ENCODE peak calls at places on chromosomes 5 and 9, in four cellular contexts. J is K562, A is HepG2, L is GM12878. K is an unnamed sample.

GRCh38 chr5:174045470-174046025 is at the start of gene NSG2:
- DNase-seq in J (peak), A (peak), L (peak), K (peak)

GRCh38 chr5:52786937-52787599 is 648 bp upstream of the ITGA1 start:
- DNase-seq in J (no peak), A (peak), L (no peak), K (no peak)

GRCh38 chr9:29209748-29210276 is 1636.5 kb upstream of the C9orf72 start:
- DNase-seq in J (no peak), A (no peak), L (no peak), K (no peak)

GRCh38 chr9:13491493-13492424 is 212.3 kb upstream of the MPDZ start:
- DNase-seq in J (no peak), A (no peak), L (no peak), K (no peak)

GRCh38 chr5:146832985-146833732 is 45.4 kb downstream of the PPP2R2B start:
- DNase-seq in J (no peak), A (no peak), L (no peak), K (no peak)

GRCh38 chr9:98935064-98935463 is 8.6 kb upstream of the COL15A1 start:
- DNase-seq in J (peak), A (no peak), L (no peak), K (no peak)

GRCh38 chr5:158746979-158747378 is 352.7 kb downstream of the EBF1 start:
- DNase-seq in J (no peak), A (no peak), L (no peak), K (no peak)

GRCh38 chr5:52684056-52684455 is 103.7 kb upstream of the ITGA1 start:
- DNase-seq in J (no peak), A (no peak), L (no peak), K (no peak)

GRCh38 chr5:138944527-138945322 is 69.6 kb upstream of the LRRTM2 start:
- DNase-seq in J (no peak), A (no peak), L (no peak), K (no peak)

GRCh38 chr9:7439355-7439978 is 360.1 kb downstream of the DMAC1 start:
- DNase-seq in J (no peak), A (no peak), L (no peak), K (no peak)

GRCh38 chr5:64972591-64972990 is 203.9 kb downstream of the CWC27 start:
- DNase-seq in J (no peak), A (no peak), L (no peak), K (no peak)
- TF ChIP-seq KDM1A in J (no peak), A (no peak), L (no peak), K (no peak)

GRCh38 chr5:82278711-82279370 is 687 bp upstream of the RPS23 start:
- DNase-seq in J (no peak), A (no peak), L (no peak), K (no peak)

GRCh38 chr5:82287625-82288024 is 9.5 kb upstream of the RPS23 start:
- DNase-seq in J (no peak), A (no peak), L (no peak), K (no peak)

GRCh38 chr5:82277987-82278710 is at the start of gene RPS23:
- DNase-seq in J (peak), A (peak), L (peak), K (peak)

GRCh38 chr5:82285206-82285605 is 7.1 kb upstream of the RPS23 start:
- DNase-seq in J (peak), A (no peak), L (no peak), K (no peak)

DNA sequence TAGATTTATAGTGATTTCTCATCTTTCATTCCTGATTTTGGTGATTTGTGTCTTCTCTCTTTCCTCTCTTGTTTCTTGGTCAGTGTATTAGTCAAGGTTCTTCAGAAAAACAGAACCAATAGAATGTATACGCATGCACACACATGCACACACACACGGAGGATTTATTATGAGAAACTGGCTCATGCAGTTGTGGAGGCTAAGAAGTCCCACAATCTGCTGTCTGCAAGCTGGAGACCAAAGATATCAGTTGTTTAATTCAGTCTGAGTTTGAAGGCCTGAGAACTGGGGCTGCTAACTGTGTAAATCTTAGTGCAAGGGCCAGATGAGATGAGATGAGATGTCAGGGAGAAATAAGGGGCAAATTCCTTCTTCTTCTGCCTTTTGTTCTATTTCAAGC is 5.7 kb upstream of the RPS23 start:
- DNase-seq in J (no peak), A (no peak), L (no peak), K (no peak)
- TF ChIP-seq REST in J (no peak), A (no peak), L (no peak), K (no peak)

DNA sequence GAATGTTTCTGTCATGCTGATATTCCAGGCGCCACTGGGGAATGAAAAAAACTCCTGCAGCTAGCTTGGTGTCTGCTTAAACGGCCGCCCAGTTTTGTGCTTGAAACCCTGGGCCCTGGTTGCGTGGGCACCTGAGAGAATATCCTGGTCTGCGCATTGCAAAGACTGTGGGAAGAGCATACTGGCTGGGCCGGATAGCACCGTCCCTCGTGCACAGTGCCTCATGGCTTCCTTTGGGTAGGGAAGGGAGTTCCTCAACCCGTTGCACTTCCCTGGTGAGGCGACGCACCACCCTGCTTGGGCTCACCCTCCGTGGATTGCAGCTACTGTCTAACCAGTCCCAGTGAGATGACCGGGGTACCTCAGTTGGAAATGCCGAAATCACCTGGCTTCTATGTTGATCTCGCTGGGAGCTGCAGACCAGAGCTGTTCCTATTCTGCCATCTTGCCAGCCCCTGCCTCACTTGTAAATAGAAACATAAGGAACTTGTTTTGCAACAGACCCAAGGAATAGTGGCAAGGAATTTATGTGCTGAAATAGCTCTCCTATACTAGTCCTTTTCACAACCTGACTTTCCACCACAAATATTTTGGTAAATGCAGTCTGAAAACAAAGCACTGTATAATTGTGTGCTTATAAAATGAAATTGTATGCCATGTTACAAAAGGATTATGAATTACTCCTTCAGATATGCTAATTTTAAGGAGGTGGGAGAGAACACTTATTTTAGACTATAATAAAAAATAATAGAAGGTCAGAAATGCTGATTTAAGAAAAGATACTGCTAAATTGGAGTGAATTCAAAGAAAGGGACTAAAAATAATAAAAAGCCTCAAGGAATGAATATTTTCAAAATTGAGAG is 90.3 kb downstream of the ADAMTSL1 start:
- DNase-seq in J (no peak), A (no peak), L (no peak), K (no peak)
- TF ChIP-seq KDM1A in J (no peak), A (no peak), L (no peak), K (no peak)

DNA sequence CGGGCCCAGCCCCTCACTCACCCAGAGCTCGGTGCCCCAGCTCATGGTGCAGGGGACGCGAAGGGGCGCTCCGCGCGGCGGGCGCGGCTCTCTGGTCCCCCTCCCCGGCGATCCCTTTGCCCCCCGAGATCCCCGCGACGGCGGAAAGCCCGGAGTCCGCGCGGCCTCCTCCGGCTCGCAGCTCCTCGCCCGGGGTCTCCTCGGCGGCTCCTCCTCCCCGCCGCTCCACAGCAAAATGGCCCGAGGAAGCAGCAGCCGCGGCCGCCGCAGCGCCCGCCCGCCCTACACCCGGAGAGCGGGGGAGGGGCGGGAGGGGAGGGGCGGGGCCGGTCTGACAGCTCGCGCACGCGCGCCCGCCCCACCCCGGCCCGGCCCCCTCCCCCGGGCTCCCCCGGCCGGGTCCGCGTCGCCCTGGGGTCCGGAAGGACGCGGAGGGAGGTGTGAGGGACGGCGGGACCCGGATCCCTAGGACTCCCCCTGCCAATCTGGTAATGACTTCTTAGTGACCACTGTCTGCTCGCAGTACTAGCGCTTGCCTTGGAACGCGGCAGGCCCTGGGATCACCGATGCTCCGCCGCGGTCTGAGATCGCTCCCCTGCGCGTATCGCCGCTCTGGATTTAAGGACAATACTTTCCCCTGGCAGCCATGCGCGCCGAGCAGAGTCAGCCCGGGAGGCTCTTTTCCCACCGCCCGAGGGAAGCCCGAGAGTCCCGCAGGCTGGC is at the start of gene FNBP1:
- DNase-seq in J (peak), A (peak), L (no peak), K (peak)
- TF ChIP-seq REST in J (peak), A (peak), L (no peak), K (no peak)

GRCh38 chr5:39517800-39518199 is 93.0 kb upstream of the DAB2 start:
- DNase-seq in J (no peak), A (no peak), L (no peak), K (peak)

GRCh38 chr5:39518516-39518915 is 93.7 kb upstream of the DAB2 start:
- DNase-seq in J (no peak), A (no peak), L (no peak), K (peak)

GRCh38 chr5:39513236-39513635 is 88.5 kb upstream of the DAB2 start:
- DNase-seq in J (no peak), A (peak), L (no peak), K (no peak)
- TF ChIP-seq KDM1A in J (no peak), A (no peak), L (no peak), K (no peak)

DNA sequence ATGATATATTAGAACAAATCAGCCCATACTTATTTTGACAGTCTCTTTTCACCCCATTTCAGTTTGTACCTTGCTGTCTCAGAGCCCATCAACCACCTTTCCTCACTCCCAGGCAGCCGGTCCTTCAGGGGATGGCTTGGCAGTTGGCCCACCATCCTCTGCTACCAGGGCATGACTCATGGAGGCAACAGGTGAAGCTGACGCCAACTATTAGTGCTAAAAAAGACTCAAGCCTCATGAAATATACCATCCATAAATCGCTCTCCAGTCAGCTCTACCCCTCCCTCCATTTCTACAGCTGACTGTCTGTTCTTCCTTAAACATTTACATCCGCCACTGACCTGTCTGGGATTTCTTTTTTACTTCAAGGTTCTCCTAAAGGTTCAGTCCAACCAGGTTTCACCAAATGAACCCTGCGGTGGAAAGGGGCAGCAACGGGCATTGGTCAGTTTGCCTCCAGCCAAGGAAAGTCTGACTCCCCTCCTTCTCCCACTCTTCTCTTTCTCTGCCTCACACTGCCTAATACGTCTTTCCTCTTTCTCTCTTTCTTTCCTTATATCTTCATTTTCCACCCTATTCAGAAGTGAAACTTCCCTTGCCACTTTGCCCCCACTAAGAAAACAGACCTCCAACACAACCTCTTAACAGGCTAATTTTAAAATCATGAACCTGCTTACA is 439.1 kb downstream of the RAB3C start:
- DNase-seq in J (no peak), A (no peak), L (no peak), K (no peak)
- TF ChIP-seq REST in J (no peak), A (no peak), L (no peak), K (no peak)